ENCODE peak calls at places on chromosome 6, in five cellular contexts. C is K562, J is HepG2, E is SK-N-SH, Q is GM12878. U is an unnamed sample.

GRCh38 chr6:124131259-124131658 is 327.6 kb downstream of the NKAIN2 start:
- DNase-seq in C (no peak), J (peak; percentile 62), E (no peak), Q (no peak), U (no peak)

GRCh38 chr6:49653942-49654341 is 17.3 kb upstream of the RHAG start:
- DNase-seq in Q (no peak), C (no peak), J (no peak), E (no peak), U (no peak)

GRCh38 chr6:31007694-31008093 is 2.6 kb upstream of the MUC22 start:
- DNase-seq in Q (no peak), J (no peak), C (no peak), E (no peak), U (no peak)

GRCh38 chr6:49582529-49582928 is 32.1 kb downstream of the C6orf141 start:
- DNase-seq in C (no peak), Q (no peak), J (no peak), E (no peak), U (no peak)

GRCh38 chr6:78917788-78918187 is 50.4 kb downstream of the IRAK1BP1 start:
- DNase-seq in Q (no peak), J (no peak), E (no peak), C (no peak), U (no peak)

GRCh38 chr6:30730611-30731435 is 10.7 kb downstream of the TUBB start:
- DNase-seq in E (peak; percentile 77), C (peak; percentile 83), J (peak; percentile 67), Q (no peak), U (peak; percentile 87)

GRCh38 chr6:102118034-102118433 is 724.5 kb downstream of the GRIK2 start:
- DNase-seq in J (no peak), Q (no peak), E (no peak), C (no peak), U (no peak)

GRCh38 chr6:28907394-28907793 is 16.4 kb downstream of the TRIM27 start:
- DNase-seq in C (no peak), J (no peak), Q (no peak), E (no peak), U (no peak)

GRCh38 chr6:22928775-22929174 is 359.4 kb downstream of the HDGFL1 start:
- DNase-seq in Q (no peak), E (no peak), C (no peak), J (no peak), U (no peak)

GRCh38 chr6:56772737-56773184 is 130.1 kb upstream of the DST start:
- DNase-seq in C (no peak), J (no peak), E (no peak), Q (no peak), U (no peak)

GRCh38 chr6:88881451-88881850 is 82.0 kb downstream of the RNGTT start:
- DNase-seq in E (no peak), J (no peak), Q (no peak), C (no peak), U (no peak)

GRCh38 chr6:131655951-131656350 is 18.8 kb downstream of the ENPP3 start:
- DNase-seq in Q (no peak), E (no peak), C (no peak), J (no peak), U (no peak)

GRCh38 chr6:154532426-154532825 is 21.9 kb upstream of the CNKSR3 start:
- DNase-seq in E (no peak), J (no peak), Q (no peak), C (no peak), U (no peak)

GRCh38 chr6:82362868-82363267 is 749 bp upstream of the TPBG start:
- DNase-seq in C (no peak), Q (no peak), J (no peak), E (peak; percentile 21), U (no peak)

GRCh38 chr6:6105472-6106036 is 98.8 kb upstream of the NRN1 start:
- DNase-seq in Q (no peak), C (no peak), J (no peak), E (no peak), U (peak; percentile 9)

GRCh38 chr6:29531668-29532067 is 27.9 kb downstream of the UBD start:
- DNase-seq in C (no peak), J (no peak), Q (no peak), E (no peak), U (no peak)

GRCh38 chr6:157822221-157823000 is 635 bp upstream of the SNX9 start:
- DNase-seq in E (no peak), J (no peak), Q (no peak), C (no peak), U (peak; percentile 71)

GRCh38 chr6:125251516-125252229 is 50.1 kb downstream of the HDDC2 start:
- DNase-seq in C (no peak), J (no peak), Q (no peak), E (no peak), U (no peak)

GRCh38 chr6:138001750-138002349 is 105.4 kb downstream of the PERP start:
- DNase-seq in J (peak; percentile 44), Q (no peak), C (peak; percentile 59), E (peak; percentile 34), U (no peak)

GRCh38 chr6:26385734-26386125 is 2.8 kb downstream of the BTN2A2 start:
- DNase-seq in Q (no peak), E (no peak), C (no peak), J (no peak), U (no peak)

GRCh38 chr6:88633782-88634181 is 329.6 kb downstream of the RNGTT start:
- DNase-seq in Q (no peak), C (no peak), J (no peak), E (no peak), U (no peak)

GRCh38 chr6:11492444-11493300 is 44.9 kb upstream of the TMEM170B start:
- DNase-seq in J (no peak), Q (no peak), C (no peak), E (no peak), U (no peak)

GRCh38 chr6:135180458-135181332 is at the start of gene MYB:
- DNase-seq in E (peak; percentile 97), J (no peak), C (peak; percentile 93), Q (no peak), U (no peak)

GRCh38 chr6:28710466-28711191 is 184.9 kb downstream of the GPX5 start:
- DNase-seq in C (peak; percentile 55), J (peak; percentile 59), E (no peak), Q (no peak), U (peak; percentile 63)

GRCh38 chr6:160253242-160253641 is 5.4 kb downstream of the SLC22A2 start:
- DNase-seq in Q (no peak), J (no peak), E (no peak), C (no peak), U (no peak)

GRCh38 chr6:79694623-79695311 is 63.6 kb downstream of the SH3BGRL2 start:
- DNase-seq in C (no peak), J (no peak), Q (no peak), E (no peak), U (no peak)

GRCh38 chr6:109450801-109451200 is 4.8 kb downstream of the MICAL1 start:
- DNase-seq in C (no peak), E (no peak), Q (no peak), J (no peak), U (no peak)

GRCh38 chr6:169589293-169589692 is 112.5 kb downstream of the WDR27 start:
- DNase-seq in E (no peak), C (no peak), J (no peak), Q (no peak), U (no peak)

GRCh38 chr6:15505463-15505918 is 157.3 kb downstream of the DTNBP1 start:
- DNase-seq in E (no peak), J (no peak), Q (no peak), C (no peak), U (no peak)

GRCh38 chr6:69097948-69098347 is 462.9 kb downstream of the ADGRB3 start:
- DNase-seq in Q (no peak), C (no peak), E (no peak), J (no peak), U (no peak)

GRCh38 chr6:79546186-79546585 is 9.0 kb upstream of the LCA5 start:
- DNase-seq in E (no peak), C (no peak), J (no peak), Q (no peak), U (no peak)

GRCh38 chr6:168179702-168180382 is 100.8 kb upstream of the FRMD1 start:
- DNase-seq in J (no peak), Q (no peak), E (no peak), C (no peak), U (peak; percentile 48)

GRCh38 chr6:35370799-35371493 is 28.6 kb downstream of the PPARD start:
- DNase-seq in J (no peak), C (no peak), E (no peak), Q (no peak), U (no peak)

GRCh38 chr6:104325341-104326172 is 534.2 kb downstream of the HACE1 start:
- DNase-seq in J (no peak), Q (no peak), C (no peak), E (peak; percentile 39), U (no peak)

GRCh38 chr6:71965404-71965803 is 79.1 kb downstream of the RIMS1 start:
- DNase-seq in Q (no peak), E (no peak), J (no peak), C (no peak), U (no peak)

GRCh38 chr6:34022250-34022872 is 123.5 kb downstream of the GRM4 start:
- DNase-seq in C (peak; percentile 32), Q (no peak), E (no peak), J (no peak), U (no peak)

GRCh38 chr6:31057426-31058003 is 47.2 kb downstream of the MUC22 start:
- DNase-seq in J (no peak), C (no peak), Q (no peak), E (no peak), U (no peak)

GRCh38 chr6:75266716-75267291 is 17.8 kb downstream of the TMEM30A start:
- DNase-seq in J (peak; percentile 42), Q (no peak), C (no peak), E (peak; percentile 40), U (no peak)
- TF ChIP-seq RFX5 in J (no peak), Q (no peak), C (no peak), E (no peak), U (no peak)

GRCh38 chr6:97915537-97915936 is 632.5 kb upstream of the MMS22L start:
- DNase-seq in C (no peak), E (no peak), J (no peak), Q (no peak), U (no peak)
- TF ChIP-seq POLR2AphosphoS5 in C (no peak), E (no peak), J (no peak), Q (no peak), U (no peak)

GRCh38 chr6:127471379-127472255 is 12.4 kb upstream of the KIAA0408 start:
- DNase-seq in E (no peak), C (no peak), J (no peak), Q (no peak), U (no peak)

GRCh38 chr6:127464161-127464880 is 5.1 kb upstream of the KIAA0408 start:
- DNase-seq in J (no peak), Q (no peak), C (no peak), E (no peak), U (no peak)

GRCh38 chr6:127464881-127465459 is 5.8 kb upstream of the KIAA0408 start:
- DNase-seq in J (peak; percentile 54), C (peak; percentile 39), Q (no peak), E (peak; percentile 65), U (no peak)

GRCh38 chr6:127466416-127466815 is 7.2 kb upstream of the KIAA0408 start:
- DNase-seq in C (no peak), E (no peak), J (no peak), Q (no peak), U (no peak)

GRCh38 chr6:127468936-127469335 is 9.7 kb upstream of the KIAA0408 start:
- DNase-seq in E (no peak), C (no peak), Q (no peak), J (no peak), U (no peak)
- TF ChIP-seq RFX5 in E (no peak), C (no peak), Q (no peak), J (no peak), U (no peak)

GRCh38 chr6:9233686-9234085 is 798.3 kb upstream of the SLC35B3 start:
- DNase-seq in C (no peak), Q (no peak), J (no peak), E (no peak), U (no peak)
- TF ChIP-seq POLR2AphosphoS5 in C (no peak), Q (no peak), J (no peak), E (no peak), U (no peak)

U was measured in H1.